ENCODE peak calls at places on chromosomes 5 and 9, in four cellular contexts. W is HepG2, U is K562, V is GM12878. C is an unnamed sample.

GRCh38 chr9:31601666-31602065 is 782.8 kb upstream of the ACO1 start:
- DNase-seq in W (no peak), U (no peak), V (no peak), C (no peak)

GRCh38 chr5:45162974-45163373 is 354.2 kb downstream of the MRPS30 start:
- DNase-seq in W (no peak), U (no peak), V (no peak), C (no peak)

GRCh38 chr9:121154782-121155181 is 46.9 kb downstream of the RAB14 start:
- DNase-seq in W (no peak), U (peak; percentile 44), V (no peak), C (no peak)

GRCh38 chr5:149788964-149789363 is 58.9 kb downstream of the PPARGC1B start:
- DNase-seq in W (no peak), U (no peak), V (no peak), C (no peak)

GRCh38 chr5:124000558-124000957 is 488.6 kb downstream of the CSNK1G3 start:
- DNase-seq in W (no peak), U (no peak), V (no peak), C (no peak)

GRCh38 chr5:178360926-178361235 is 128.3 kb upstream of the PHYKPL start:
- DNase-seq in W (no peak), U (no peak), V (no peak), C (no peak)

GRCh38 chr5:173395933-173396308 is 67.7 kb upstream of the STC2 start:
- DNase-seq in W (no peak), U (no peak), V (no peak), C (no peak)

GRCh38 chr5:122458278-122458872 is 146.3 kb downstream of the SNCAIP start:
- DNase-seq in W (peak; percentile 6), U (peak; percentile 19), V (no peak), C (peak; percentile 30)

GRCh38 chr5:75034137-75034739 is 18.1 kb downstream of the GCNT4 start:
- DNase-seq in W (no peak), U (no peak), V (no peak), C (no peak)

GRCh38 chr5:131514316-131515275 is 120.4 kb downstream of the RAPGEF6 start:
- DNase-seq in W (no peak), U (no peak), V (no peak), C (no peak)

GRCh38 chr9:84846501-84847323 is 177.2 kb downstream of the NTRK2 start:
- DNase-seq in W (no peak), U (no peak), V (no peak), C (no peak)

GRCh38 chr5:126055348-126055729 is 367.9 kb upstream of the GRAMD2B start:
- DNase-seq in W (no peak), U (no peak), V (no peak), C (no peak)

GRCh38 chr5:168603776-168604175 is 24.6 kb upstream of the PANK3 start:
- DNase-seq in W (no peak), U (no peak), V (no peak), C (no peak)

GRCh38 chr5:138033916-138034315 is 1.0 kb upstream of the FAM13B start:
- DNase-seq in W (no peak), U (no peak), V (no peak), C (no peak)

GRCh38 chr9:35448511-35448910 is 41.4 kb upstream of the RUSC2 start:
- DNase-seq in W (peak; percentile 24), U (no peak), V (no peak), C (no peak)

GRCh38 chr9:93549636-93550035 is 26.7 kb upstream of the PHF2 start:
- DNase-seq in W (no peak), U (no peak), V (no peak), C (no peak)

GRCh38 chr5:158430166-158430828 is 571.4 kb upstream of the CLINT1 start:
- DNase-seq in W (no peak), U (no peak), V (no peak), C (no peak)

GRCh38 chr5:151947924-151948323 is 23.3 kb upstream of the GLRA1 start:
- DNase-seq in W (no peak), U (no peak), V (no peak), C (no peak)

GRCh38 chr5:166509085-166509484 is 1782.4 kb upstream of the WWC1 start:
- DNase-seq in W (no peak), U (peak; percentile 9), V (no peak), C (no peak)

GRCh38 chr9:136769710-136770191 is 5.4 kb upstream of the LCN15 start:
- DNase-seq in W (no peak), U (peak; percentile 67), V (no peak), C (peak; percentile 72)

GRCh38 chr9:16656432-16657169 is 213.9 kb downstream of the BNC2 start:
- DNase-seq in W (no peak), U (no peak), V (no peak), C (no peak)

GRCh38 chr5:160787247-160787646 is 64.8 kb downstream of the ATP10B start:
- DNase-seq in W (peak; percentile 9), U (no peak), V (peak; percentile 17), C (peak; percentile 27)

GRCh38 chr9:91664669-91665068 is 241.0 kb upstream of the NFIL3 start:
- DNase-seq in W (no peak), U (no peak), V (no peak), C (no peak)
- TF ChIP-seq POLR2AphosphoS2 in W (no peak), U (no peak), V (no peak), C (no peak)

GRCh38 chr5:140608730-140609520 is 24.1 kb downstream of the CD14 start:
- DNase-seq in W (no peak), U (no peak), V (no peak), C (no peak)
- TF ChIP-seq REST in W (no peak), U (no peak), V (no peak), C (no peak)

DNA sequence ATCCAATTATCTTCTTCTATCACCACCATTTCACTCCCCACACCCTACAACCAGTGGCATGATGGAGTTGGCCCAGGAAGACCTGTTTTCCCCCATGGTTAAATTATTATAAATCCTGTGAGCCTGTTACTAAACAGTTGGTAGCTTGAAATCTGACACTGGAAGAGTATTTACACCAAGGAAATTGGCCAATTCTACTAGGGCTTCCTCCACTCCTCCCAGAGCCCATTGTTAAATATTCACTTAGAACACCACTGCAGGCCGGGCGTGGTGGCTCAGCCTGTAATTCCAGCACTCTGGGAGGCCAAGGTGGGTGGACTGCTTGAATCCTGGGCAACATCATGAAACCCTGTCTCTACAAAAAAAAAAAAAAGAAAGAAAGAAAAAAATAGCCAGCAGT is 32.4 kb upstream of the CKS2 start:
- DNase-seq in W (no peak), U (no peak), V (no peak), C (peak; percentile 16)
- TF ChIP-seq POLR2AphosphoS2 in W (no peak), U (no peak), V (no peak), C (no peak)

GRCh38 chr5:103452666-103453065 is 109.9 kb downstream of the NUDT12 start:
- DNase-seq in W (no peak), U (no peak), V (no peak), C (no peak)

GRCh38 chr5:103456476-103456875 is 106.1 kb downstream of the NUDT12 start:
- DNase-seq in W (no peak), U (no peak), V (no peak), C (no peak)

GRCh38 chr5:103458497-103459040 is 104.0 kb downstream of the NUDT12 start:
- DNase-seq in W (no peak), U (no peak), V (no peak), C (no peak)

GRCh38 chr5:103452089-103452488 is 110.5 kb downstream of the NUDT12 start:
- DNase-seq in W (no peak), U (no peak), V (no peak), C (no peak)

GRCh38 chr5:103454774-103455173 is 107.8 kb downstream of the NUDT12 start:
- DNase-seq in W (no peak), U (no peak), V (no peak), C (no peak)
- TF ChIP-seq REST in W (peak; percentile 86), U (no peak), V (peak; percentile 69), C (peak; percentile 80)

DNA sequence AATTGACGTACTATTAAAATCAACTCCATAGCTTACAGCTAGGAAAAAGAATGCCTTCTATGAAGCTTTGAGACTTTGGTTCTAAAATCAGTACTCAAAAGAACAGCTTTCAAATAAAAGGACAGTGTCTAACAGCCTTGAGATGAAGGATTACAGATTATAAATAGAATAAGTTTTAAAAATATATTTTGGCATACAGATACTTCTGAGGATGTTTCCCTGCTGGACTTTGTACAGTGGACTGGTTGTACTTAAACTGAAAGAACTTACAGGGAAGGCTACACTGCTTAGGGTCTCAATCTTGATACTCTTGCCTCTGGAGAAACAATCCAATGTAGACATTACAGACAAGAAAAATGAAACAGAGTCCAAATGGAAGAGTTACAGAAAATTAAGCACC is 452.7 kb downstream of the CETN3 start:
- DNase-seq in W (no peak), U (no peak), V (no peak), C (no peak)
- TF ChIP-seq POLR2AphosphoS2 in W (no peak), U (no peak), V (no peak), C (no peak)

DNA sequence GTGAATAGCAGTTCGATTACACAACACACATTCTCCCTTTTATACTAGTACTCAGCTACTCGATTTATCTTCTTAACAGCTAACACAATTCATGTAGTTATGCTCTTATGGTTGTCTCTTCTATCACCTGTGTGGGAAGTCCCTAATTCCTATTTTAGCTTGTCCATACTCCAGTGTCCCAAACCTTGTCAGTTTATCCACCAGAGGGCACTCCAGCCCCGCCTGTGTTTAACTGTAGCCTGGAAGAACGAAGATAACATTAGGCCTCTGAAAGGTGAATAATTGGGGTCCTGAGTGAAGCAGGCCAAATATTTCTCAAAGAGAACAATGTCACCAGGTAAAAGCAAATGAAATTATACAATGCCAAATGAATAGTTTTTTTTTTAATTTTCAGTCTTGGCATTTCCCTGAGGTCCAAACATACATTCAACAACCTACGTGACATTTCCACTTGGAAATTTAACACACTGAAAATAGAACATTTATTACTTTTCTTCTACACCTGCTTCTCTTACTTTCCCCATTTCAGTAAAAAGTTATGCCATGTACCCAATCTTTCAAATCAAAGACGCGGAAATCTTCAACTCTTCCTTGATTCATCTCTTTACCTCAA is 560.7 kb downstream of the HTR1A start:
- DNase-seq in W (peak; percentile 35), U (peak; percentile 22), V (peak; percentile 1), C (peak; percentile 8)
- TF ChIP-seq REST in W (peak; percentile 52), U (no peak), V (peak; percentile 23), C (no peak)